ENCODE peak calls at places on chromosomes 4 and X, in five cellular contexts. T, X, L, R and Z are unnamed samples.
A peak's percentile ranks its signal among the peaks of the same experiment; 100 is the strongest.

GRCh38 chr4:38060829-38061431 is 100.7 kb downstream of the PTTG2 start:
- DNase-seq in T (no peak), X (peak; percentile 74), L (no peak), R (no peak), Z (no peak)

GRCh38 chr4:5435201-5435600 is 273.2 kb downstream of the EVC2 start:
- DNase-seq in T (no peak), X (no peak), L (no peak), R (no peak), Z (no peak)

GRCh38 chrX:124212622-124213021 is 119.8 kb upstream of the TEX13D start:
- DNase-seq in T (no peak), X (no peak), L (no peak), R (no peak), Z (no peak)

GRCh38 chr4:33941854-33942253 is 2302.5 kb downstream of the ARAP2 start:
- DNase-seq in T (no peak), X (no peak), L (no peak), R (no peak), Z (no peak)

GRCh38 chr4:169103966-169104412 is 93.9 kb upstream of the CBR4 start:
- DNase-seq in T (peak; percentile 73), X (no peak), L (no peak), R (no peak), Z (no peak)

GRCh38 chrX:17023670-17024069 is 77.2 kb downstream of the REPS2 start:
- DNase-seq in T (no peak), X (no peak), L (no peak), R (no peak), Z (no peak)

GRCh38 chr4:80138556-80139538 is 58.5 kb upstream of the PRDM8 start:
- DNase-seq in T (no peak), X (peak; percentile 29), L (no peak), R (peak; percentile 24), Z (no peak)

GRCh38 chr4:77930876-77931275 is 68.2 kb downstream of the MRPL1 start:
- DNase-seq in T (no peak), X (no peak), L (no peak), R (no peak), Z (no peak)

GRCh38 chrX:68853665-68854251 is 24.9 kb downstream of the EFNB1 start:
- DNase-seq in T (no peak), X (no peak), L (no peak), R (no peak), Z (no peak)

GRCh38 chrX:119760026-119760902 is 1.9 kb downstream of the SOWAHD start:
- DNase-seq in T (no peak), X (no peak), L (no peak), R (no peak), Z (no peak)

GRCh38 chrX:124217289-124218251 is 114.9 kb upstream of the TEX13D start:
- DNase-seq in T (peak; percentile 85), X (peak; percentile 10), L (no peak), R (peak; percentile 47), Z (no peak)